ENCODE peak calls at places on chromosome 4, in five cellular contexts. L, Z, J, B and K are unnamed samples.

GRCh38 chr4:152981842-152982241 is 45.7 kb downstream of the FHDC1 start:
- DNase-seq in L (no peak), Z (no peak), J (no peak), B (no peak), K (no peak)

GRCh38 chr4:15498356-15498755 is 28.7 kb downstream of the CC2D2A start:
- DNase-seq in L (no peak), Z (no peak), J (no peak), B (no peak), K (peak)

GRCh38 chr4:62126064-62126732 is 926.1 kb downstream of the ADGRL3 start:
- DNase-seq in L (no peak), Z (no peak), J (no peak), B (no peak), K (no peak)

GRCh38 chr4:95571577-95571976 is 22.8 kb upstream of the UNC5C start:
- DNase-seq in L (no peak), Z (no peak), J (no peak), B (no peak), K (no peak)

GRCh38 chr4:172786039-172786792 is 382.4 kb upstream of the GALNT7 start:
- DNase-seq in L (no peak), Z (no peak), J (no peak), B (no peak), K (peak)

GRCh38 chr4:16117164-16117563 is 33.3 kb upstream of the PROM1 start:
- DNase-seq in L (no peak), Z (no peak), J (no peak), B (no peak), K (no peak)

GRCh38 chr4:54660591-54660990 is 2.8 kb downstream of the KIT start:
- DNase-seq in L (no peak), Z (no peak), J (no peak), B (no peak), K (no peak)

GRCh38 chr4:121778991-121779628 is 14.1 kb upstream of the SMIM43 start:
- DNase-seq in L (no peak), Z (no peak), J (no peak), B (peak), K (peak)

GRCh38 chr4:126470862-126471261 is 1156.1 kb downstream of the FAT4 start:
- DNase-seq in L (peak), Z (no peak), J (no peak), B (no peak), K (peak)

GRCh38 chr4:9921326-9921725 is 100.0 kb downstream of the SLC2A9 start:
- DNase-seq in L (no peak), Z (peak), J (no peak), B (peak), K (no peak)

GRCh38 chr4:24642941-24643628 is 58.7 kb upstream of the DHX15 start:
- DNase-seq in L (no peak), Z (no peak), J (no peak), B (no peak), K (peak)

GRCh38 chr4:106034205-106034604 is 138.9 kb downstream of the NPNT start:
- DNase-seq in L (no peak), Z (no peak), J (no peak), B (no peak), K (peak)

GRCh38 chr4:156547439-156547838 is 424.2 kb downstream of the PDGFC start:
- DNase-seq in L (peak), Z (no peak), J (no peak), B (no peak), K (peak)

GRCh38 chr4:38837849-38838248 is 18.8 kb downstream of the TLR6 start:
- DNase-seq in L (peak), Z (no peak), J (no peak), B (no peak), K (no peak)

GRCh38 chr4:176767183-176767582 is 25.5 kb downstream of the VEGFC start:
- DNase-seq in L (no peak), Z (no peak), J (no peak), B (no peak), K (no peak)

GRCh38 chr4:159002950-159003349 is 99.9 kb upstream of the RAPGEF2 start:
- DNase-seq in L (peak), Z (no peak), J (no peak), B (no peak), K (peak)

GRCh38 chr4:35939746-35940145 is 304.6 kb downstream of the ARAP2 start:
- DNase-seq in L (no peak), Z (no peak), J (no peak), B (no peak), K (no peak)

GRCh38 chr4:146585761-146586333 is 52.8 kb upstream of the POU4F2 start:
- DNase-seq in L (no peak), Z (peak), J (no peak), B (no peak), K (peak)

GRCh38 chr4:175166020-175166419 is 247.9 kb downstream of the ADAM29 start:
- DNase-seq in L (no peak), Z (no peak), J (no peak), B (no peak), K (no peak)

GRCh38 chr4:109614466-109614865 is 54.4 kb downstream of the MCUB start:
- DNase-seq in L (no peak), Z (no peak), J (no peak), B (no peak), K (no peak)

GRCh38 chr4:74283614-74284013 is 24.7 kb upstream of the EPGN start:
- DNase-seq in L (no peak), Z (no peak), J (peak), B (no peak), K (no peak)

GRCh38 chr4:73257242-73257994 is 1.2 kb downstream of the ANKRD17 start:
- DNase-seq in L (peak), Z (peak), J (peak), B (peak), K (peak)

GRCh38 chr4:74777531-74777930 is 16.8 kb downstream of the BTC start:
- DNase-seq in L (no peak), Z (no peak), J (no peak), B (no peak), K (no peak)

GRCh38 chr4:83011779-83012630 is 1.4 kb upstream of the LIN54 start:
- DNase-seq in L (peak), Z (peak), J (no peak), B (no peak), K (peak)

GRCh38 chr4:186699298-186699697 is 24.4 kb downstream of the FAT1 start:
- DNase-seq in L (no peak), Z (no peak), J (no peak), B (no peak), K (peak)

DNA sequence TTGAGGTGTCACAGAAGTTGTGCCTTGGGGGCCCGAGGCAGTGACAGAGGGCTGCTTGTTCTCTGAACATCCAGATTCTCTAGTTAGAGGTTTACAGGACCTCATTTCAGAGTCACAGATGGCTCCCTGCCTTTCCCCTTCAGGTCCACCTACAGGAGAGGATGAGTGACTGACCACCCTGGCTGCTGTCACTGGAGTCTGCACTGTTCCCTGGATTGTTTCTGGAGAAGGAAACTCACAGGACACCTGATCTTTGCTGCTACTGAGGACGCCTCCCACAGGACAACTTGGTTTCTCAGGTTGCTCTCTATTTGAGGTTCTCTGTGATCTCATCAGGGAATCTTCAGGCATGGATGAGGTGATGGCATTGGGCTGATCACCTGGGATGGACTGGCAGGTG is 58.3 kb downstream of the GPRIN3 start:
- DNase-seq in L (no peak), Z (no peak), J (no peak), B (no peak), K (no peak)
- H3K27ac ChIP-seq in L (no peak), Z (no peak), J (no peak), B (no peak), K (no peak)

GRCh38 chr4:108166441-108167315 is 2.1 kb downstream of the LEF1 start:
- DNase-seq in L (no peak), Z (peak), J (no peak), B (peak), K (no peak)
- TF ChIP-seq EZH2 in L (peak), Z (peak), J (no peak), B (peak), K (no peak)

GRCh38 chr4:135941671-135942070 is 1590.6 kb downstream of the PCDH18 start:
- DNase-seq in L (no peak), Z (no peak), J (no peak), B (no peak), K (no peak)
- H3K27ac ChIP-seq in L (no peak), Z (no peak), J (no peak), B (no peak), K (no peak)

DNA sequence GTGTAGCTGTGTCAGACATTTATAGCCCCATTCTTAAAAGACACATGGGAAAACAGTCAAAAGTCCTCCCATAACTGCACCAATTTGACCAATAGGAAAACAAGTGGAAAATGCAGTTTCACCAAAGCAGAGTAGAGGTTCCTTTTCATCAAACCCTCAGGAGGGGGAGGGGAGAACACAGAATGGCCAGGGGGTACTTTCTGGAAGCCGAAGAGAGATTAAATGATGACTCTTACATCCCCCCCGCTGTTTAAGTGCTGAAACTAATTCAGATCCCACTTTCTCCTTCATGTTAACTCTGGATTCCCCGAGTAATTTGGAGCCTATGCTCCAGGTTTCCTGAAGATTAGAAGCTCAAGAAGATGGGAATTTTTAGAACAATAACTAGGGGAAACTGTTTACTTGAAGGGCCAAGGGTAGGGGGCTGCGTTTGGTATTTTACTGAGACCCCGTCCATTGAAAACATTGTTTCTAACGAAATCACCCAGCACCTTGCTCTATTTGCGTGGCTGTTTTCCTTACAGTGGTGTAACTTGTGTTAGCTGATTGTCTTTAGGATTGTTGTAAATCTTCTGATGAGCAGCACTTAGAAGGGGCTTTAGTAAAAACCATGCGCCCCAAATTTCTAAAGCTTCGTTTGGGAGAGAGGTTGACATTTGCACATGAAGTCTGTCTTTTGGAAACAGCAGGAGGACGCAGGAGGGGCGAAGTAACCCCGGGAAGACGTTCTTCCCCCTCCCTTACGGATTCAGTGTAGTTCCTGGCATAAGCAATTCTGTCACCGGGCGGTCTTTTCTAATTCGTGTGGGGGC is 2.2 kb upstream of the LEF1 start:
- DNase-seq in L (peak), Z (peak), J (no peak), B (peak), K (peak)
- TF ChIP-seq EZH2 in L (peak), Z (no peak), J (no peak), B (no peak), K (peak)

DNA sequence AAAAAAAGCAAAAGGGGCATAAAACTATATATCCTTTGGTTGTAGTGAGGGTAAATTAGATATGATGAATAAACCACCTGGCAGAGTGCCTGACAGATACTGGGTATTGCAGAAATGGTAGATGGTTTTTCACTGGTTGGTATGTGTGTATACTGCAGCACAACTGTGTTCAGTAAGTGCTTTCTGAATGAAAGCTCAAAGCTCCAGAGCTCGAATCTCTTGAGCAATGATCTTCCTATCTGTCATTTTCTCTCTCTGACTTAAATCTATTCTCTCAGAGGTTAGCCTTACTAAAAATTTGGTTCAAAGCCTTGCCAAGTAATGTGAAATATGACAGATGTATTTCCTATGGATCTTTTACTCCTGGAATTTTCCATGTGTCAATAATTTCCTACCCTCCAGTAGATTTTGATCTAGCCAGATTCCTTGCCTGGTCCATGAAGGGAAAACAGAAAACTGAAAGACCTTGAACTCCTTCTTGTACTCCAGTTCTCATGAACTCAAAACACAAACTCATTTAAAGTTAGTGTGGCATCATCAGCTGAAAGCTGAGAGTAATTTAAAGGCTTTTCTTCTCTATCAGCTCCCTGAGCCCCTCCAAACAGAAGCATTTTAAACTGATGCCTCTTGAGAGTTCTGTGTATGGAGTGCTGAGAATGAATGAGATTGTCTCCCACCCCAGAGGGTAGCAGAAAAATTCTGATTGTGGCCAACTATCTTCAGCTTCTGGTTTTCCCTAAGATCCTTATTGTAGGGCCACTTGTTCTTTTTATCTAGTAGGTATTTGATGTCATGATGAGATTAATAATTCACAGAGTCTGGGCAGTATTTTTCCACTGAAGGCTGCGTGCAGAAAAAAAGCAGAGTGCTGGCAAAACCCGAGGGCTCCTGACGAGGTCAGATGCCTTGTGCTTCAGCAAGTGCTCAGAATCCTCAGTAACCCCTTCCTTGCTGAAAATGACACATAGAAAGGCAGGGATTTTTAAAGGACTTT is 363.4 kb upstream of the BOD1L1 start:
- DNase-seq in L (no peak), Z (no peak), J (no peak), B (peak), K (peak)
- H3K27ac ChIP-seq in L (no peak), Z (no peak), J (no peak), B (no peak), K (no peak)

DNA sequence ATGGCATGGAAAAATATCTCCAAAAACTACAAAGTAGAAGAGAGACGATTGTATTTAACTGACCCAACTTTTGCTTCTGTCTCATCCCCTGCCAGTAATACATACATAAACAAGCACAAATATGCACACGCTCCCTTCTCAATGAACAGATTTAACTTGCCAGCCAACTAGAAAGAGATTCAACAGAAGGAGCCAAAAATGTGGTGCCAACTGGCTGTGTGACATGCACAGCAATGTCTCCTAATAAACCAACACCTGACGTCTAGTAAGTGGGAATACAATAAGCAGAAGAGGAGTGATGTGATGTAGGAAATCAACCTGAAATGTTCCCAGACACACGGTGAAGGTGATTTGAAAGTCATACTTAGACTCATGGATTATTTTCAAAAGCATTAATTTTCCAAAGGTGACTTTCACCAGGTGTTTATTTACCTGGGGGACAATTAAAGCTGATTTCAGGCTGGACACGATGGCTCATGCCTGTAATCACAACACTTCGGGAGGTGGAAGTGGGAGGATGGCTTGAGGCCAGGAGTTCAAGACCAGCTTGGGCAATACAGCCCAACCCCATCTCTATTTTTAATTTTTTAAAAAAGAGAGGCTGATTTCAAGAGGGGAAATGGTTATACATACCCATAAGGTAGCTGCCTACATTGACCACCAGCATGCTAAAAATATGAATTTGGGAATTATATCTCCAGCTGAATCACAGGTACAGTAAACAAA is 33.7 kb downstream of the SH3RF1 start:
- DNase-seq in L (no peak), Z (no peak), J (no peak), B (no peak), K (no peak)
- TF ChIP-seq EZH2 in L (no peak), Z (no peak), J (no peak), B (no peak), K (no peak)

GRCh38 chr4:7910721-7911015 is 29.0 kb downstream of the AFAP1 start:
- DNase-seq in L (no peak), Z (no peak), J (no peak), B (no peak), K (no peak)
- H3K27ac ChIP-seq in L (peak), Z (peak), J (no peak), B (peak), K (peak)